ENCODE peak calls at places on chromosomes 6 and 20, in five cellular contexts. One of them, this sample, is unnamed.

GRCh38 chr6:44304282-44305199 is 8.6 kb downstream of the AARS2 start:
- DNase-seq in CD8-positive, alpha-beta T cell: peak
- DNase-seq in retinal pigment epithelial cell: no peak
- DNase-seq in BE2C: peak
- DNase-seq in BJ: no peak
- DNase-seq in this sample: peak

GRCh38 chr20:41249781-41250281 is 67.7 kb downstream of the ZHX3 start:
- DNase-seq in CD8-positive, alpha-beta T cell: no peak
- DNase-seq in retinal pigment epithelial cell: no peak
- DNase-seq in BE2C: peak
- DNase-seq in BJ: no peak
- DNase-seq in this sample: peak

GRCh38 chr6:163262080-163262479 is 152.4 kb upstream of the QKI start:
- DNase-seq in CD8-positive, alpha-beta T cell: no peak
- DNase-seq in retinal pigment epithelial cell: no peak
- DNase-seq in BE2C: no peak
- DNase-seq in BJ: no peak
- DNase-seq in this sample: no peak

GRCh38 chr6:6811151-6812002 is 222.9 kb downstream of the LY86 start:
- DNase-seq in CD8-positive, alpha-beta T cell: no peak
- DNase-seq in retinal pigment epithelial cell: peak
- DNase-seq in BE2C: no peak
- DNase-seq in BJ: no peak
- DNase-seq in this sample: peak

GRCh38 chr6:85450578-85450884 is 648 bp downstream of the NT5E start:
- DNase-seq in CD8-positive, alpha-beta T cell: no peak
- DNase-seq in retinal pigment epithelial cell: no peak
- DNase-seq in BE2C: no peak
- DNase-seq in BJ: no peak
- DNase-seq in this sample: no peak

GRCh38 chr6:37785688-37786270 is 33.7 kb upstream of the ZFAND3 start:
- DNase-seq in CD8-positive, alpha-beta T cell: no peak
- DNase-seq in retinal pigment epithelial cell: no peak
- DNase-seq in BE2C: no peak
- DNase-seq in BJ: no peak
- DNase-seq in this sample: no peak

GRCh38 chr6:116040980-116041379 is 19.7 kb downstream of the FRK start:
- DNase-seq in CD8-positive, alpha-beta T cell: no peak
- DNase-seq in retinal pigment epithelial cell: no peak
- DNase-seq in BE2C: no peak
- DNase-seq in BJ: no peak
- DNase-seq in this sample: no peak

GRCh38 chr20:59525500-59526241 is 78.7 kb upstream of the PHACTR3 start:
- DNase-seq in CD8-positive, alpha-beta T cell: peak
- DNase-seq in retinal pigment epithelial cell: no peak
- DNase-seq in BE2C: peak
- DNase-seq in BJ: no peak
- DNase-seq in this sample: peak

GRCh38 chr6:43771858-43772570 is 2.0 kb downstream of the VEGFA start:
- DNase-seq in CD8-positive, alpha-beta T cell: no peak
- DNase-seq in retinal pigment epithelial cell: no peak
- DNase-seq in BE2C: peak
- DNase-seq in BJ: no peak
- DNase-seq in this sample: peak

GRCh38 chr6:164336455-164336854 is 921.9 kb downstream of the QKI start:
- DNase-seq in CD8-positive, alpha-beta T cell: no peak
- DNase-seq in retinal pigment epithelial cell: no peak
- DNase-seq in BE2C: no peak
- DNase-seq in BJ: no peak
- DNase-seq in this sample: no peak

GRCh38 chr6:29627762-29628418 is 5.1 kb downstream of the GABBR1 start:
- DNase-seq in CD8-positive, alpha-beta T cell: peak
- DNase-seq in retinal pigment epithelial cell: no peak
- DNase-seq in BE2C: peak
- DNase-seq in BJ: no peak
- DNase-seq in this sample: peak

GRCh38 chr6:113403966-113404575 is 453.1 kb upstream of the MARCKS start:
- DNase-seq in CD8-positive, alpha-beta T cell: no peak
- DNase-seq in retinal pigment epithelial cell: no peak
- DNase-seq in BE2C: no peak
- DNase-seq in BJ: no peak
- DNase-seq in this sample: no peak

GRCh38 chr6:164184410-164184809 is 769.9 kb downstream of the QKI start:
- DNase-seq in CD8-positive, alpha-beta T cell: no peak
- DNase-seq in retinal pigment epithelial cell: no peak
- DNase-seq in BE2C: no peak
- DNase-seq in BJ: no peak
- DNase-seq in this sample: no peak

GRCh38 chr6:144347933-144348332 is 62.8 kb downstream of the UTRN start:
- DNase-seq in CD8-positive, alpha-beta T cell: no peak
- DNase-seq in retinal pigment epithelial cell: no peak
- DNase-seq in BE2C: no peak
- DNase-seq in BJ: no peak
- DNase-seq in this sample: no peak

GRCh38 chr20:15594296-15594695 is 979.0 kb downstream of the KIF16B start:
- DNase-seq in CD8-positive, alpha-beta T cell: no peak
- DNase-seq in retinal pigment epithelial cell: no peak
- DNase-seq in BE2C: no peak
- DNase-seq in BJ: no peak
- DNase-seq in this sample: no peak

GRCh38 chr6:96899019-96899418 is 1.3 kb upstream of the NDUFAF4 start:
- DNase-seq in CD8-positive, alpha-beta T cell: no peak
- DNase-seq in retinal pigment epithelial cell: no peak
- DNase-seq in BE2C: no peak
- DNase-seq in BJ: peak
- DNase-seq in this sample: no peak

GRCh38 chr20:2822073-2822472 is 5.9 kb downstream of the TMEM239 start:
- DNase-seq in CD8-positive, alpha-beta T cell: peak
- DNase-seq in retinal pigment epithelial cell: no peak
- DNase-seq in BE2C: no peak
- DNase-seq in BJ: no peak
- DNase-seq in this sample: no peak

GRCh38 chr6:38310061-38310460 is 329.7 kb downstream of the BTBD9 start:
- DNase-seq in CD8-positive, alpha-beta T cell: no peak
- DNase-seq in retinal pigment epithelial cell: no peak
- DNase-seq in BE2C: no peak
- DNase-seq in BJ: no peak
- DNase-seq in this sample: no peak

GRCh38 chr20:53623454-53624206 is 30.0 kb upstream of the ZNF217 start:
- DNase-seq in CD8-positive, alpha-beta T cell: peak
- DNase-seq in retinal pigment epithelial cell: no peak
- DNase-seq in BE2C: peak
- DNase-seq in BJ: no peak
- DNase-seq in this sample: peak

GRCh38 chr6:35259194-35259945 is at the start of gene ZNF76:
- DNase-seq in CD8-positive, alpha-beta T cell: peak
- DNase-seq in retinal pigment epithelial cell: peak
- DNase-seq in BE2C: peak
- DNase-seq in BJ: peak
- DNase-seq in this sample: peak
- TF ChIP-seq CTCF in CD8-positive, alpha-beta T cell: no peak
- TF ChIP-seq CTCF in retinal pigment epithelial cell: no peak
- TF ChIP-seq CTCF in BE2C: no peak
- TF ChIP-seq CTCF in BJ: no peak
- TF ChIP-seq CTCF in this sample: no peak

DNA sequence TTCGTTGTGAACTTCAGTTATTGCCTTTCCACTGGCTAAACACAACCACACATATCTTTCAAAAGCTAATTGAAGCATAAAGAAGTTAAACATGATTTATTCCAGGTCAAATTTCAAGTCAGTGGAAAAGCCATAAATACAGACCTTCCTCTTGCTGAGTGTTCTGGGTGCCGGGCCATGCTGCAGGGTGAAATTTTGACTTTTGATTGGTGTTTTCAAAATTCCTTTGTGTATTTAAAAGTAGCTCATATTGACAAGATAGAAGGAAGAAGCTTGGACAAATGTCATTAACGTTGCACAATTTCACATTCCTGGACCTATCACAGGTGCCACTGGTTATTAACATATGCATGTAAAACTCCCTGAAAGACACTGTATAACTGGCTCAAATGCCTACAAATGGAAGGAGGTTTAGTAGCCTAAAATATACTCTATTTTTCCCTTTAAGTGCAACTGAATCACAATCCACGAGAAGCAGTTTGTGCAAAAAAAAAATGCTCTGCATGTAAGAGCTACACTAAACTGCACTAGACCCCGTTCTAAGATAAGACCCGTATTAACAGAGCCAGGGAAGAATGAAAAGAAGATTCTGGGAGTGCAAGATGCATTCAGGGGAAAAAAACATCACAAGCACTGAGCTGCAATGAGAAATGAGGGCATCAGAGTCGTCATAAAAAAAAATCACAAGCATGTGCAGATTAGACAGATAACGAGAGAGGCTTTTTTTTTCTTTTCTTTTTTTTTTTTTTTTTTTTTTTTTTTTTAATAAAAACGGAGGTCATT is 30.3 kb downstream of the ATXN1 start:
- DNase-seq in CD8-positive, alpha-beta T cell: no peak
- DNase-seq in retinal pigment epithelial cell: no peak
- DNase-seq in BE2C: no peak
- DNase-seq in BJ: no peak
- DNase-seq in this sample: no peak
- H3K4me3 ChIP-seq in CD8-positive, alpha-beta T cell: no peak
- H3K4me3 ChIP-seq in retinal pigment epithelial cell: no peak
- H3K4me3 ChIP-seq in BE2C: no peak
- H3K4me3 ChIP-seq in BJ: no peak
- H3K4me3 ChIP-seq in this sample: no peak

DNA sequence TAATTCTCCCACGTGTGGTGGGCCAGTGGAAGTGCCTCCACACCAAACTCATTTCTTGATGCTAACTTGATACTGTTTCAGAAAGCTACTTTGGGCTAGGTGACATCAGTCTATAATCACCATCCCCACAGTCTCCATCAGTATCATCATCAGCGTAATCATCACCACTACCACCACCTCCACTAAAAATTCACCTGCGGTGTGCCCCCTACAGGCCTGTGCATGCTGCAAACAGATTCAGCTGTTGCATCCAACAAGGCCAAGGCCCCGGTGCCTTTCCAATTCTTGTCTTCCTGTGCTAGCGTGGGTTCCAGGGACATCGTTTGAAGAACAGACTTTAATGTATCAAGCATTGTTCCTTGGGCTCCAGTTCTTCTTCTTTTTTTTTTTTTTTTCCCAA is 201.3 kb upstream of the EXOC2 start:
- DNase-seq in CD8-positive, alpha-beta T cell: no peak
- DNase-seq in retinal pigment epithelial cell: no peak
- DNase-seq in BE2C: no peak
- DNase-seq in BJ: no peak
- DNase-seq in this sample: no peak
- TF ChIP-seq CTCF in CD8-positive, alpha-beta T cell: no peak
- TF ChIP-seq CTCF in retinal pigment epithelial cell: peak
- TF ChIP-seq CTCF in BE2C: peak
- TF ChIP-seq CTCF in BJ: no peak
- TF ChIP-seq CTCF in this sample: no peak

GRCh38 chr6:137496909-137497721 is 2.9 kb upstream of the OLIG3 start:
- DNase-seq in CD8-positive, alpha-beta T cell: no peak
- DNase-seq in retinal pigment epithelial cell: no peak
- DNase-seq in BE2C: no peak
- DNase-seq in BJ: no peak
- DNase-seq in this sample: no peak
- H3K4me3 ChIP-seq in CD8-positive, alpha-beta T cell: peak
- H3K4me3 ChIP-seq in retinal pigment epithelial cell: no peak
- H3K4me3 ChIP-seq in BE2C: no peak
- H3K4me3 ChIP-seq in BJ: no peak
- H3K4me3 ChIP-seq in this sample: no peak

GRCh38 chr20:4470375-4470774 is 251.3 kb upstream of the PRND start:
- DNase-seq in CD8-positive, alpha-beta T cell: no peak
- DNase-seq in retinal pigment epithelial cell: peak
- DNase-seq in BE2C: no peak
- DNase-seq in BJ: peak
- DNase-seq in this sample: peak
- TF ChIP-seq CTCF in CD8-positive, alpha-beta T cell: no peak
- TF ChIP-seq CTCF in retinal pigment epithelial cell: no peak
- TF ChIP-seq CTCF in BE2C: no peak
- TF ChIP-seq CTCF in BJ: peak
- TF ChIP-seq CTCF in this sample: no peak

GRCh38 chr6:52116605-52116948 is 29.2 kb upstream of the PKHD1 start:
- DNase-seq in CD8-positive, alpha-beta T cell: no peak
- DNase-seq in retinal pigment epithelial cell: no peak
- DNase-seq in BE2C: no peak
- DNase-seq in BJ: no peak
- DNase-seq in this sample: no peak

GRCh38 chr6:52117352-52117751 is 29.9 kb upstream of the PKHD1 start:
- DNase-seq in CD8-positive, alpha-beta T cell: no peak
- DNase-seq in retinal pigment epithelial cell: no peak
- DNase-seq in BE2C: no peak
- DNase-seq in BJ: no peak
- DNase-seq in this sample: no peak

GRCh38 chr6:52115145-52115741 is 27.8 kb upstream of the PKHD1 start:
- DNase-seq in CD8-positive, alpha-beta T cell: no peak
- DNase-seq in retinal pigment epithelial cell: no peak
- DNase-seq in BE2C: no peak
- DNase-seq in BJ: no peak
- DNase-seq in this sample: no peak

DNA sequence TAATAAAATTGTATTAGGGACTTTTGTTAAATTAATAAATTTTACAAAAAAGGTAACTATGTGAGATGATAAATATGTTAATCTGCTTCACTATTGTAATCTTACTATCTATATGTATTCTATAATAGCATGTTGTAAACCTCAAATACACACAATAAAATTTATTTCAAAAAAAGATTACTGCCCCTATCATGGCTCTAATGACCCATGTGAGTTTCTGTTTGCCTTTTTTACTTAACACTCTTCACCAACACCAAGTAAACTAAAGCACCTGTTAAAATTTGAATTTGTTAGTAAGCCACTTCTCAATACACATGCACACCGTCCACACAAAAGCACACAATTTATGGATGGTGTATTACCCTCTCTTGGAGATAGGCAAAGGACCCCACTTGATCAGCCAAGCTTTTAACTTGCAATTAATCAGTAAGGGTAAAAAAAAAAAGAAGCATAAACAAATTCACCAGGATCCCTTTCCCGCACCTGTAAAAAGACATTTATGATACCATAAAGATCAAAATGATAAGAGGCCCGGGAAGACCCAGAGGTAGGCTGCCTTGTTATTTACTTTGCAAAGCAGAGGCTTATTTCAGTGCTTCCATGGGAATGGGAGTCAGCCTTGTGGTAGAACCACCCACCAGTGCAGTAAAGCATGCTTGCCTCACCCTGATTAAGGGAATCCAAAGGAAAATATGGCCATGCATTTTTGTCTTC is 28.6 kb upstream of the PKHD1 start:
- DNase-seq in CD8-positive, alpha-beta T cell: no peak
- DNase-seq in retinal pigment epithelial cell: no peak
- DNase-seq in BE2C: no peak
- DNase-seq in BJ: no peak
- DNase-seq in this sample: no peak
- H3K4me3 ChIP-seq in CD8-positive, alpha-beta T cell: no peak
- H3K4me3 ChIP-seq in retinal pigment epithelial cell: no peak
- H3K4me3 ChIP-seq in BE2C: no peak
- H3K4me3 ChIP-seq in BJ: no peak
- H3K4me3 ChIP-seq in this sample: no peak

DNA sequence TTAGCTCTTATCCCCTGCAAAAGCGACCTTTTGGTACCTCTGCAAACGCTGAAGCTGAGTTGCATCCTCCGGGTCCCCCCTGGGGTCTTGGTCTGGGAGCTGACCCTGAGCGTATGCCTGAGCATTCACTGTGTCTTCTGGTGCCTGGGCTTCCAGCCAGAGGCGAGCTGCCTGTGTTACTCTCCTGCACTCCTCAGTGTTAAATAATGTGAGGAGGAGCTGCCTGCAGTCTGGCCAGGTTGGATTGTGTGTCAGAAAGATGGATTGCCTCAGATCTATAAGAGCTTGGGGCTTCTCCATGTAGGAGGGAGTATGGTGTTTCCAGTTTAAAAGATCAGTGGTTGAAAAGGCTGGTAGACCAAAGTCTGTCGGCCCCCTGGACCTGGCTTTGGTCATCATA is 8.7 kb upstream of the GMPR start:
- DNase-seq in CD8-positive, alpha-beta T cell: no peak
- DNase-seq in retinal pigment epithelial cell: no peak
- DNase-seq in BE2C: peak
- DNase-seq in BJ: no peak
- DNase-seq in this sample: no peak
- TF ChIP-seq CTCF in CD8-positive, alpha-beta T cell: no peak
- TF ChIP-seq CTCF in retinal pigment epithelial cell: no peak
- TF ChIP-seq CTCF in BE2C: no peak
- TF ChIP-seq CTCF in BJ: no peak
- TF ChIP-seq CTCF in this sample: no peak

This sample was measured in osteoblast.